ENCODE peak calls at places on chromosomes 12 and 14, in ten cellular contexts. P, R, G, Y, L, I, K, Z, F and W are unnamed samples.

GRCh38 chr14:99118046-99118721 is 153.8 kb downstream of the BCL11B start:
- DNase-seq in I (no peak), P (no peak), K (peak), G (no peak), Z (no peak), L (no peak), Y (no peak), R (no peak), F (no peak), W (no peak)

GRCh38 chr14:99531221-99532096 is 50.2 kb downstream of the CCNK start:
- DNase-seq in L (no peak), I (no peak), K (no peak), Y (no peak), Z (no peak), P (no peak), R (no peak), F (no peak), G (peak), W (no peak)

GRCh38 chr14:64465856-64466554 is 706 bp downstream of the AKAP5 start:
- DNase-seq in L (no peak), P (peak), R (no peak), F (no peak), Y (peak), K (no peak), Z (no peak), G (peak), I (no peak), W (peak)

GRCh38 chr12:83821967-83822366 is 1090.6 kb downstream of the SLC6A15 start:
- DNase-seq in R (no peak), I (no peak), F (no peak), Z (no peak), G (peak), Y (no peak), P (no peak), L (no peak), K (no peak), W (no peak)

GRCh38 chr14:26966942-26967341 is 369.1 kb upstream of the NOVA1 start:
- DNase-seq in F (no peak), K (no peak), Z (no peak), Y (peak), P (peak), L (no peak), G (no peak), R (peak), I (no peak), W (no peak)

GRCh38 chr12:45731376-45731775 is 1.9 kb downstream of the ARID2 start:
- DNase-seq in K (no peak), G (no peak), F (no peak), I (no peak), P (no peak), Z (no peak), R (no peak), L (no peak), Y (no peak), W (no peak)

GRCh38 chr12:13941258-13942249 is 39.8 kb downstream of the GRIN2B start:
- DNase-seq in P (peak), L (no peak), G (peak), K (no peak), I (peak), F (no peak), R (peak), Y (peak), Z (no peak), W (peak)

GRCh38 chr12:121858662-121859572 is at the start of gene HPD:
- DNase-seq in L (no peak), Z (peak), P (peak), F (peak), Y (peak), R (no peak), I (no peak), G (peak), K (peak), W (no peak)

GRCh38 chr12:22631863-22632463 is 7.0 kb downstream of the ETNK1 start:
- DNase-seq in G (peak), L (no peak), F (no peak), K (no peak), R (no peak), Z (no peak), I (no peak), Y (peak), P (peak), W (peak)

GRCh38 chr12:47812797-47813490 is 6.8 kb downstream of the HDAC7 start:
- DNase-seq in R (no peak), G (peak), Y (peak), K (peak), F (peak), P (peak), L (peak), I (peak), Z (peak), W (no peak)

GRCh38 chr12:29317556-29318363 is 63.2 kb downstream of the ERGIC2 start:
- DNase-seq in R (peak), I (no peak), L (no peak), P (peak), G (peak), Z (no peak), K (no peak), F (peak), Y (peak), W (peak)

GRCh38 chr14:28102814-28103213 is 663.8 kb upstream of the FOXG1 start:
- DNase-seq in K (no peak), F (no peak), P (no peak), R (no peak), L (no peak), Y (no peak), Z (no peak), I (no peak), G (peak), W (no peak)

GRCh38 chr12:116406529-116406928 is 129.0 kb upstream of the MED13L start:
- DNase-seq in P (peak), F (peak), R (peak), K (peak), Y (no peak), Z (peak), G (peak), L (peak), I (no peak), W (no peak)

GRCh38 chr12:49555631-49556390 is 12.1 kb downstream of the MCRS1 start:
- DNase-seq in G (no peak), K (no peak), I (peak), L (no peak), F (no peak), Y (no peak), Z (peak), R (no peak), P (no peak), W (no peak)

GRCh38 chr12:52055781-52056711 is 4.8 kb downstream of the NR4A1 start:
- DNase-seq in G (peak), K (no peak), I (no peak), R (no peak), Z (peak), Y (no peak), L (no peak), P (no peak), F (no peak), W (no peak)

GRCh38 chr14:88791629-88792571 is 853 bp downstream of the EML5 start:
- DNase-seq in I (peak), Y (no peak), F (peak), G (no peak), Z (no peak), L (peak), R (no peak), K (no peak), P (peak), W (peak)

GRCh38 chr14:51873221-51873893 is 12.9 kb downstream of the GNG2 start:
- DNase-seq in R (peak), L (no peak), P (peak), G (peak), I (no peak), Y (no peak), Z (no peak), K (no peak), F (no peak), W (peak)

GRCh38 chr14:63887899-63888298 is 35.1 kb downstream of the SYNE2 start:
- DNase-seq in R (no peak), K (no peak), Y (no peak), Z (no peak), L (no peak), P (no peak), F (no peak), I (no peak), G (no peak), W (no peak)

GRCh38 chr12:4421590-4422031 is 24.0 kb downstream of the FGF6 start:
- DNase-seq in Z (no peak), K (no peak), G (peak), L (no peak), Y (peak), I (no peak), F (no peak), R (no peak), P (peak), W (peak)

GRCh38 chr12:93031028-93031427 is 101.9 kb upstream of the EEA1 start:
- DNase-seq in G (no peak), K (no peak), I (no peak), F (no peak), R (no peak), P (no peak), Y (no peak), L (no peak), Z (no peak), W (no peak)

GRCh38 chr14:52514046-52514811 is 38.1 kb downstream of the TXNDC16 start:
- DNase-seq in Y (no peak), P (no peak), I (no peak), Z (no peak), L (no peak), R (no peak), F (no peak), K (no peak), G (no peak), W (no peak)